ENCODE peak calls at places on chromosomes 6 and 20, in five cellular contexts. T is heart left ventricle, R is A549, F is prostate gland, A is HepG2. J is an unnamed sample.

GRCh38 chr20:23254505-23254904 is 96.1 kb upstream of the NXT1 start:
- DNase-seq in F (no peak), R (no peak), A (no peak), T (no peak), J (no peak)

GRCh38 chr6:40397287-40398033 is 189.7 kb downstream of the LRFN2 start:
- DNase-seq in A (no peak), T (no peak), R (no peak), F (no peak), J (no peak)

GRCh38 chr6:4776967-4777925 is 1.0 kb downstream of the CDYL start:
- DNase-seq in T (peak), R (peak), A (no peak), F (peak), J (peak)

GRCh38 chr6:168239374-168239773 is 80.2 kb downstream of the DACT2 start:
- DNase-seq in R (no peak), T (no peak), A (no peak), F (no peak), J (no peak)

GRCh38 chr6:90079555-90080490 is 185.6 kb downstream of the GJA10 start:
- DNase-seq in R (no peak), T (no peak), F (no peak), A (no peak), J (no peak)

GRCh38 chr20:9068232-9068781 is 580 bp upstream of the PLCB4 start:
- DNase-seq in A (no peak), F (peak), R (peak), T (peak), J (peak)

GRCh38 chr6:169944415-169944814 is 193.0 kb downstream of the ERMARD start:
- DNase-seq in A (no peak), R (no peak), F (no peak), T (no peak), J (no peak)

GRCh38 chr6:33113720-33114119 is 37.9 kb downstream of the HLA-DPB1 start:
- DNase-seq in A (no peak), T (no peak), R (no peak), F (no peak), J (no peak)

GRCh38 chr6:101397199-101397598 is 3.7 kb downstream of the GRIK2 start:
- DNase-seq in A (peak), R (peak), T (no peak), F (no peak), J (no peak)

GRCh38 chr6:138526822-138527235 is 27.5 kb upstream of the NHSL1 start:
- DNase-seq in F (no peak), A (peak), T (no peak), R (no peak), J (no peak)

GRCh38 chr6:167995302-167995701 is 2.2 kb upstream of the KIF25 start:
- DNase-seq in A (no peak), R (no peak), T (no peak), F (no peak), J (no peak)

GRCh38 chr20:35327074-35327976 is 35.1 kb upstream of the FAM83C start:
- DNase-seq in R (peak), F (no peak), A (peak), T (no peak), J (no peak)

GRCh38 chr6:133945158-133945557 is 7.9 kb upstream of the TBPL1 start:
- DNase-seq in A (peak), F (no peak), R (peak), T (no peak), J (no peak)

GRCh38 chr20:33993800-33994623 is at the start of gene RALY:
- DNase-seq in F (peak), A (peak), T (peak), R (peak), J (peak)

GRCh38 chr6:75422024-75422639 is 71.5 kb downstream of the FILIP1 start:
- DNase-seq in F (no peak), A (no peak), R (no peak), T (no peak), J (no peak)

GRCh38 chr20:55782861-55783260 is 222.5 kb downstream of the CBLN4 start:
- DNase-seq in F (no peak), T (no peak), R (no peak), A (no peak), J (no peak)

GRCh38 chr6:30678964-30679726 is 6.3 kb upstream of the DHX16 start:
- DNase-seq in F (peak), R (peak), A (peak), T (peak), J (peak)

GRCh38 chr20:47675190-47676142 is 109.8 kb downstream of the SULF2 start:
- DNase-seq in T (no peak), A (peak), F (no peak), R (no peak), J (no peak)

GRCh38 chr6:84458271-84458670 is 230.8 kb upstream of the CEP162 start:
- DNase-seq in F (no peak), T (no peak), A (no peak), R (no peak), J (no peak)

GRCh38 chr6:11272491-11273192 is 40.2 kb upstream of the NEDD9 start:
- DNase-seq in A (no peak), F (no peak), T (no peak), R (peak), J (peak)

GRCh38 chr6:127192911-127193503 is 73.7 kb upstream of the RNF146 start:
- DNase-seq in A (no peak), T (no peak), F (no peak), R (no peak), J (no peak)

GRCh38 chr6:73798592-73798991 is 102.6 kb downstream of the CD109 start:
- DNase-seq in A (peak), F (no peak), R (peak), T (peak), J (no peak)

GRCh38 chr20:10219452-10219791 is 792 bp downstream of the SNAP25 start:
- DNase-seq in A (no peak), T (peak), R (peak), F (peak), J (peak)

GRCh38 chr20:13810446-13810845 is 25.6 kb downstream of the NDUFAF5 start:
- DNase-seq in T (no peak), F (no peak), A (no peak), R (no peak), J (no peak)

GRCh38 chr20:61451009-61451408 is 198.9 kb downstream of the CDH4 start:
- DNase-seq in F (no peak), R (no peak), T (no peak), A (no peak), J (no peak)

GRCh38 chr6:85364354-85364753 is 85.5 kb upstream of the NT5E start:
- DNase-seq in A (no peak), T (no peak), F (no peak), R (peak), J (no peak)

GRCh38 chr6:24720131-24720603 is 1.2 kb upstream of the C6orf62 start:
- DNase-seq in A (peak), R (peak), T (peak), F (peak), J (peak)

GRCh38 chr6:161748535-161749386 is 474.9 kb upstream of the AGPAT4 start:
- DNase-seq in A (peak), F (no peak), R (peak), T (peak), J (peak)

GRCh38 chr6:10838794-10839333 is 525 bp upstream of the MAK start:
- DNase-seq in A (no peak), R (no peak), T (no peak), F (no peak), J (no peak)

GRCh38 chr6:87702589-87702945 is 534 bp upstream of the AKIRIN2 start:
- DNase-seq in T (no peak), R (peak), F (no peak), A (peak), J (no peak)

GRCh38 chr20:46050444-46050843 is 21.4 kb downstream of the SLC12A5 start:
- DNase-seq in R (no peak), F (no peak), A (no peak), T (no peak), J (no peak)

GRCh38 chr6:76221525-76221924 is 149.1 kb upstream of the IMPG1 start:
- DNase-seq in F (no peak), A (no peak), R (no peak), T (no peak), J (no peak)

GRCh38 chr20:59752101-59752586 is 147.8 kb downstream of the PHACTR3 start:
- DNase-seq in F (no peak), R (no peak), A (no peak), T (peak), J (no peak)

GRCh38 chr20:57205625-57206219 is 60.7 kb downstream of the BMP7 start:
- DNase-seq in A (no peak), R (peak), T (no peak), F (no peak), J (no peak)

GRCh38 chr6:71190809-71191208 is 97.8 kb upstream of the OGFRL1 start:
- DNase-seq in F (no peak), T (no peak), R (peak), A (peak), J (no peak)

GRCh38 chr6:80280258-80281010 is 174.0 kb downstream of the BCKDHB start:
- DNase-seq in F (no peak), R (no peak), A (no peak), T (no peak), J (no peak)

GRCh38 chr6:120993929-120994572 is 340.2 kb downstream of the TBC1D32 start:
- DNase-seq in A (no peak), T (no peak), R (no peak), F (no peak), J (no peak)

DNA sequence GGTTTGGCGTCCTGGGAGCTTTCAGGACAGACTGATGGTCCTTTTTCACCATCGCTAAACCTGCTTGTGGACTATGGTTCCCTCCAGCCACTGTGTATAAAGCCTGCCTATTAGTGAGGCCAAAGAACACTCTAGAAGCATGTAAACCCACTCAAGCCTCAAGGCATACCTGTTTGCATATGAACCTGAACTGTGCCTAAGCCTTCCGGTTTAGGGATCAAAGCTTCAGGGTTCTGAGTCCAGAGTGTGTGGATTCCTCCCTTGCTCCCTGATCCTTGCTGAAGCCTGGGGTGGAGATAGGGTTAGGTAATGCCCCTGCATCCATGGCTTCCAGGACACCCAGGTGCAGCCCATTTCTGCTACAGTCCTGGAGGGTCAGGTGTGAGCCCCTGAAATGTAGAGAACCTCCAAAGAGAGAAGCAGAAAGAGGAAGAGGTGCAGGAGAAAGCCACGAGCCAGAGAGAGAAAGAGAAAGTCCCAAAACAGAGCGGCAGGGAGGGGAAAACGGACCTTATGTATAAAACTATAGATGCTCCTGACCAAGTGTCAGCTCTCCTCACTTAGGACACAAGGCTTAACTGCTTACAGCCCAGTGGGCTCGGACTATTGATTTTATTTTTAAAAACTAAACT is 93.3 kb downstream of the SCML4 start:
- DNase-seq in R (no peak), T (no peak), F (no peak), A (peak), J (no peak)
- H3K4me3 ChIP-seq in R (no peak), T (no peak), F (no peak), A (peak), J (no peak)

GRCh38 chr20:42945595-42945994 is 244.1 kb downstream of the PTPRT start:
- DNase-seq in R (no peak), F (no peak), A (no peak), T (no peak), J (no peak)

GRCh38 chr20:42945194-42945593 is 244.5 kb downstream of the PTPRT start:
- DNase-seq in F (no peak), T (no peak), A (no peak), R (no peak), J (no peak)

GRCh38 chr20:42955713-42956112 is 234.0 kb downstream of the PTPRT start:
- DNase-seq in R (no peak), F (no peak), A (no peak), T (no peak), J (no peak)

DNA sequence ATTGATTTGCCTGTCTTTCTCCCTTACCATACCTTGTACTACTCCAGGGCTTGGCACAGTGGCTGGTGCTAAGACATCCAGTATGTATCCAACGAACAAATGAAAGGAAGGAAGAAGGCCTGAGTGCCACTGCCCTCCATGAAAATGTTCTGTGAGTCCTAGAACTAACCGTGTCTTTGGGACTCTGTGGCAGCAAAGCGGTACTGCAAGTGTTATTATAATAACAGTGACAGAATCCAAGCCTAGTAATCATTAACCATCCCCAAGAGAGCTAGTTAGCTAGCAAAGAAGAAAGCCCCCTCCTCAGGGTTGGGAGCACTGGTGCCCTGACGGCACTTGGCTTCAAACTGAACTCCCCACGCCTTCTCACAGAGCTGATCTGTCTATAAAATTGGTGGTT is 239.8 kb downstream of the PTPRT start:
- DNase-seq in T (no peak), A (no peak), F (no peak), R (no peak), J (no peak)
- TF ChIP-seq POLR2A in T (no peak), A (no peak), F (no peak), R (no peak), J (no peak)

GRCh38 chr6:27406085-27406484 is 17.5 kb downstream of the ZNF391 start:
- DNase-seq in F (no peak), T (no peak), A (no peak), R (no peak), J (no peak)
- H3K4me3 ChIP-seq in F (no peak), T (no peak), A (no peak), R (no peak), J (no peak)

DNA sequence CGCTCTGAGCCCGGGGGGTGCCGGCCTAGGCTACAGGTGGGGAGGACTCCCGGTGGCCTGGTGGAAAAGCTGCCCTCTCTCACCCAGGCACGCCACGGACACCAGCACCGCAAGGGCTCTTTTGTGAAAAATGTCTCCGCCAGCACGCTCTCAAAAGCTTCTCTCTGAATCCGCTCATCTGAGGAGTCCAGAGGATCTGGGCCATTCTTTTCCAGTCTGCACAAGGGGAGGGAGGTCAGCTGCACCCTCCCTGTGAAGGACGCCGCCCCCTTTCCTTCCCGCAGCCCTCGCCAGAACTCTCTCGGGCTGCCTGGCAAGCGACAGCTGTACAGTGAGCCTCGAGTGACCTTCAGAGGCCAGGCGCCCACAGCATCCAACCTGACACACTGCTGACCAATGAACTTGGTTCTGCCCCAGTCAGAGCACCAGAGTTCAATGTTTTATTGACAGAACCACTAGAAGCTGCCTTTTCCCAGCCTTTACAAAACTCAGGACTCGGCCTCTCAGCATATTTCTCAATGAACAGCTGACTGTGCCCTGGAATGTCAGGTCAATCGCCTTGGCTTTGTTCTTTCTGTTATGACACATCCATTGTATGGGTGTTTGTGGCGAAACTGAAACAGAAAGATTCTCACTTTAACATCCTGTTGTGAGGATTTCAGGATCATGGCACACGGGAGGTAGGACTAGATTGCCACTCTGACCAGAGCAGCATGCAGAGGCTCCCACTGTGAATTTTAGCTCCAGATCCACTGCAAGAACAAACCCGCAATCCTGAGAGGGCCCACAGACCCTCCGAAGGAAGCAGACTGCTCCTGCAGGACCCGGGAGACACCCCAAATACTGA is 26.7 kb downstream of the SERPINB9 start:
- DNase-seq in F (no peak), T (peak), A (peak), R (peak), J (peak)
- TF ChIP-seq POLR2A in F (no peak), T (no peak), A (peak), R (peak), J (no peak)

DNA sequence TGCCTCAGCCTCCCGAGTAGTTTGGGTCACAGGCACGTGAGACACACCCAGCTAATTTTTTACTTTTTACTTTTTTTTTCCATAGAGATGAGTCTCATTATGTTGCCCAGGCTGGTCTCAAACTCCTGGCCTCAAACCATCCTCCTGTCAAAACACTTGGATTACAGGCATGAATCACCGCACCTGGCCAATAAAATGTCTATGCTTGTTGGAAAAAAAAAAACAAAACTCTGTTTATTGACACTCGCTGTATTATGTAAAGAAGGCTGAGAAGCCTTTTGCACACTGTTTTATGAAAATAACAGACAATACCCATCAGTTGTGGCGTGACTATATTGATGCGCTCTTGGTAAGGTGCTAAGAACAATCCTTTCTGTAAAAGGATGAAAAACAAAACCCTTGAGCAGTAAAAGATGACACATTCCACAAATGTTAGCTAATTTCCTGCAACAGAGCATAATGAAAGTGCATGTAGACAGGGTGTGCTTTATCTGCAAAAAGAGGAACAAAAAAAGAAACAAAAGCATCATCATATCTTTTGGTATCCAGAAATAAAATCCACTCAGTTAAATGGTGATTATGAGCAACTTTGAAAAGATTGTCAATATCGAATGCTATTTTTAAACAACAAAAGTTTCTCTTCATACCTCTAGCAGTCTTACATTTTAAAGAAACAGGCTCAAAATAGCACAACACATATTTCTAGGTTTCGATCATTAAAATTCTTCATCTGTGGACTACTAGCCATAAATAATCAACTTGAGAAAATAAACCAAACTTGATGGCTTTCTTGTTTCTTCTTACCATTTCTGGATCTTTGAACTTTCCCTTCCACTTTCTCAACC is 108.3 kb upstream of the PHACTR1 start:
- DNase-seq in T (no peak), R (no peak), A (no peak), F (no peak), J (no peak)
- H3K4me3 ChIP-seq in T (no peak), R (no peak), A (no peak), F (no peak), J (no peak)

DNA sequence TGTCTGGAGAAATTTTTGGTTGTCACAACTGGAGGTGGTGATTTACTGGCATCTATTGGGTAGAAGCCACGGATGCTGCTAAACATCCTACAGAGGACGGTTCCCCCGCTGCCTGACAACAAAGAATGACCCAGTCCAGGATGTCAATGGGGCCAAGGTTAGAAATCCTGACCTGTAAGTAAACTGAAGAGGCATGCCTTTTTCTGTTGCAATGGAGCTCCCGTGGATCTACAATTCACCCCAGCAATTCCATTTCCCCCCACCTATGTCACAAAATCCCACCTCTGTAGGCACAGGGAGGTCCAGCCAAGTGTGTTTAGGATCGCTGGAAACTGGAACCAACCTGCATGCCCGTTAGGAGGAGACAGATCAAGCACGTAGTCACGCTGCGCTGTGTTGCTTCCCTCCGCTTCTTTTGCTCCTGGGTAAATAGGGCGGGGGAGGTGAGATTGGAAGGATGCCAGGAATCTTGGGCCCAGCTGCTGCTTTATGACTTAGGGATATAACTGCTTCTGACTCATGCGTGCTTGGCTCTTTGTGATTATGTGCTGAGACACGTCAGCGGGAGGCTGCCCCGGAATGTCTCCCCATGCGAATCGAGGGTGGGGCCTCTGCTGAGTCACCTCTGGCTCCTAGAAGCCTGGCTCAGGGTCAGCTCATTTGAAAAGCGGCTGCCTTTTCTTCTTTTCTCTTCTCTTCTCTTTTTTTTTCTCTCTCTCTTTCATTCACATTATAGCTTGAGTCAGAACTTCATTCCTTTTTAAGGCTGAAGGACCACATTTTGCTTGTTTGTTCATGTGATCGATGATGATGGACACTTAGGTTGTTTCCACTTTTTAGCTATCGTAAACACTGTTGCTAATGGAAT is 12.4 kb upstream of the PEDS1 start:
- DNase-seq in A (peak), R (peak), T (peak), F (peak), J (peak)
- TF ChIP-seq POLR2A in A (peak), R (no peak), T (peak), F (peak), J (no peak)